ENCODE peak calls at places on chromosomes 3 and 15, in six cellular contexts. N is body of pancreas, B is ovary, E is testis, T is sigmoid colon, A is uterus. Y is an unnamed sample.

GRCh38 chr15:101499863-101500713 is 10.6 kb upstream of the PCSK6 start:
- DNase-seq in N (peak; percentile 97), B (no peak), E (no peak), T (peak; percentile 86), A (no peak), Y (peak; percentile 91)

GRCh38 chr3:60048447-60048848 is 998.6 kb upstream of the CFAP20DC start:
- DNase-seq in N (no peak), B (no peak), E (no peak), T (no peak), A (no peak), Y (no peak)

GRCh38 chr3:61357902-61358301 is 106.7 kb upstream of the FHIT start:
- DNase-seq in N (no peak), B (no peak), E (no peak), T (no peak), A (no peak), Y (no peak)

GRCh38 chr3:29711255-29711771 is 430.4 kb downstream of the RBMS3 start:
- DNase-seq in N (no peak), B (no peak), E (peak; percentile 64), T (no peak), A (peak; percentile 38), Y (peak; percentile 27)

GRCh38 chr15:92930776-92931175 is 30.7 kb downstream of the CHD2 start:
- DNase-seq in N (no peak), B (no peak), E (no peak), T (no peak), A (no peak), Y (no peak)

GRCh38 chr3:190345878-190346277 is 23.6 kb upstream of the CLDN1 start:
- DNase-seq in N (no peak), B (no peak), E (no peak), T (no peak), A (no peak), Y (no peak)

GRCh38 chr3:192875971-192876565 is 41.6 kb downstream of the MB21D2 start:
- DNase-seq in N (no peak), B (no peak), E (no peak), T (no peak), A (no peak), Y (no peak)

GRCh38 chr3:89955141-89955540 is 847.7 kb downstream of the EPHA3 start:
- DNase-seq in N (no peak), B (no peak), E (no peak), T (no peak), A (no peak), Y (no peak)

GRCh38 chr15:70111203-70112017 is 13.7 kb upstream of the TLE3 start:
- DNase-seq in N (peak; percentile 72), B (peak; percentile 84), E (peak; percentile 93), T (peak; percentile 91), A (peak; percentile 81), Y (peak; percentile 81)

GRCh38 chr3:123028233-123028828 is 768 bp upstream of the SEMA5B start:
- DNase-seq in N (peak; percentile 30), B (peak; percentile 55), E (peak; percentile 50), T (peak; percentile 74), A (peak; percentile 57), Y (peak; percentile 37)

GRCh38 chr3:99720985-99721632 is 82.7 kb downstream of the COL8A1 start:
- DNase-seq in N (no peak), B (no peak), E (no peak), T (no peak), A (peak; percentile 31), Y (no peak)

GRCh38 chr3:64983583-64984359 is 296.0 kb upstream of the ADAMTS9 start:
- DNase-seq in N (no peak), B (no peak), E (peak; percentile 17), T (no peak), A (no peak), Y (no peak)

GRCh38 chr15:83209333-83209732 is 1.7 kb upstream of the HDGFL3 start:
- DNase-seq in N (no peak), B (no peak), E (no peak), T (no peak), A (no peak), Y (no peak)

GRCh38 chr15:82943176-82943575 is 9.3 kb downstream of the HOMER2 start:
- DNase-seq in N (no peak), B (no peak), E (no peak), T (no peak), A (no peak), Y (no peak)

GRCh38 chr3:39177708-39178332 is 14.6 kb downstream of the XIRP1 start:
- DNase-seq in N (peak; percentile 92), B (peak; percentile 91), E (peak; percentile 89), T (peak; percentile 96), A (peak; percentile 93), Y (peak; percentile 92)

DNA sequence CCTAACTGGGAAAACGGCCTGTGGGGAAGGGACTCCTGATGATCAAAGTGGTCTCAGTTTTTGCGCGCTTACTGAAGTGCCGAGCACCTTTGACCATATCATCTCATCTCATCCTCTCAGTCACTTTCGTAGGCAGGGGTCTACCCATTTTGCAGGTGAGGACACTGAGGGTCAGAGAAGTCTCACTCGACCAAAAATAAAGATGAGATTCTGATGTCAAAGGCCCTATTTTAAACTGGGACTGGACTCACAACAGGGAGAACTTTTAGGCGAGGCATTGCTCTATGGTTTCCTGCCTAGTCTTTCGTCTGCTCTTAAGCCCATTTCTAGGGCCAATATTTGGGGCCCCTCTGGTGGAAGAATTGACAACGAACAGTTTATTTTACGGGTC is 830 bp downstream of the SLC6A11 start:
- DNase-seq in N (no peak), B (no peak), E (no peak), T (no peak), A (no peak), Y (no peak)
- H3K27me3 ChIP-seq in N (no peaks in the 10 kb centered on the region), B (no peaks in the 10 kb centered on the region), E (no peaks in the 10 kb centered on the region), T (peaks cover 11% of the 10 kb centered on the region), A (no peaks in the 10 kb centered on the region), Y (peaks cover 20% of the 10 kb centered on the region)

DNA sequence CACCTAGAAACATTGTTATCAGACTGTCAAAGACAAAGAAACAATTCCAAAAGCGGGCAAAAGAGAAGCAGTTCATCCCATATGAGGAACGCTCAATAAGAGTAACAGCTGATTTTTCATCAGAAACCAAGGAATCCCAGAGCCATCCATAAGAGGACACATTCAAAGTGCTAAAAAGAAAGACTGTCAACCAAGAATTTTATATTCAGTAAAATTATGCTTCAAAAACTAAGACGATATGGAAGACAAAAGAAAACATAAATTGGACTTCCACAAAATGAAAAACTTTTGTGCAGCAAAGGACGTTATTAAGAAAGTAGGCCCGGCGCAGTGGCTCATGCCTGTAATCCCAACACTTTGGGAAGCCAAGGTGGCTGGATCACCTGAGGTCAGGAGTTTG is 4.0 kb downstream of the LEO1 start:
- DNase-seq in N (no peak), B (no peak), E (no peak), T (no peak), A (no peak), Y (no peak)
- TF ChIP-seq POLR2A in N (no peak), B (no peak), E (no peak), T (no peak), A (no peak), Y (no peak)

GRCh38 chr15:61822511-61822910 is 237.7 kb downstream of the VPS13C start:
- DNase-seq in N (no peak), B (no peak), E (no peak), T (no peak), A (no peak), Y (no peak)

GRCh38 chr15:61820951-61821350 is 239.3 kb downstream of the VPS13C start:
- DNase-seq in N (no peak), B (no peak), E (no peak), T (no peak), A (no peak), Y (no peak)

GRCh38 chr15:61818801-61819200 is 241.4 kb downstream of the VPS13C start:
- DNase-seq in N (no peak), B (no peak), E (no peak), T (no peak), A (no peak), Y (no peak)

GRCh38 chr15:61819386-61819785 is 240.9 kb downstream of the VPS13C start:
- DNase-seq in N (no peak), B (no peak), E (no peak), T (no peak), A (no peak), Y (no peak)

GRCh38 chr15:61820212-61820611 is 240.0 kb downstream of the VPS13C start:
- DNase-seq in N (no peak), B (no peak), E (no peak), T (no peak), A (no peak), Y (no peak)
- H3K27me3 ChIP-seq in N (no peaks in the 10 kb centered on the region), B (no peaks in the 10 kb centered on the region), E (no peaks in the 10 kb centered on the region), T (no peaks in the 10 kb centered on the region), A (no peaks in the 10 kb centered on the region), Y (no peaks in the 10 kb centered on the region)

DNA sequence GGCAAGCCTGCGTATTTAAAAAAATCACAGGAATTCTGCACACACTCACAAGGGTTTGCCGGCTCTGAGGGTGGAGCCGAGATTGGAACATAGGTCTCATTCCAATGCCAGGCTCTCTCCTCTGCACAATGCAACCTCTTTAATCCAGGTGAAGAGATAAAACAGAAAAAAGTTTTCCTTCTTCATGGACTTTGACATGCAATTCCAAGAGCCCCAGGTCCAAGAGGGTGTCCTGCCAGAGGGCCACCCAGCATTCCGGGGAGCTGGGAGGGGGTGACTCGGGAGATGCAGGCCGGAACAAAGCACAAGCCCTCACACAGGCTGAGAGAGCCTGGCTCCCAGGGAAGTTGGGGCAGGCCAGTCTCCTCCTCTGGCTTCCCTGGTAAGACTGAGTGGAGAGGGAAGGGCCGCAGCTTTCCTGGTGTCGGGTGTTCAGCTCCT is 6.7 kb upstream of the SLC12A8 start:
- DNase-seq in N (no peak), B (no peak), E (no peak), T (no peak), A (no peak), Y (no peak)
- TF ChIP-seq POLR2A in N (no peak), B (no peak), E (no peak), T (no peak), A (no peak), Y (no peak)